ENCODE peak calls at places on chromosomes 2 and 18, in six cellular contexts. One of them, this sample, is unnamed.

GRCh38 chr2:191638079-191638801 is 39.7 kb upstream of the NABP1 start:
- DNase-seq in tibial nerve: no peak
- DNase-seq in upper lobe of right lung: no peak
- DNase-seq in PC-3: peak; percentile 95
- DNase-seq in Panc1: peak; percentile 73
- DNase-seq in right lobe of liver: no peak
- DNase-seq in this sample: peak; percentile 21

GRCh38 chr2:104938226-104938941 is 84.5 kb downstream of the POU3F3 start:
- DNase-seq in tibial nerve: no peak
- DNase-seq in upper lobe of right lung: no peak
- DNase-seq in PC-3: no peak
- DNase-seq in Panc1: no peak
- DNase-seq in right lobe of liver: no peak
- DNase-seq in this sample: no peak

GRCh38 chr18:10017048-10017447 is 103.2 kb downstream of the VAPA start:
- DNase-seq in tibial nerve: no peak
- DNase-seq in upper lobe of right lung: no peak
- DNase-seq in PC-3: no peak
- DNase-seq in Panc1: no peak
- DNase-seq in right lobe of liver: no peak
- DNase-seq in this sample: no peak

GRCh38 chr18:54222922-54223567 is 1.4 kb downstream of the MBD2 start:
- DNase-seq in tibial nerve: no peak
- DNase-seq in upper lobe of right lung: no peak
- DNase-seq in PC-3: no peak
- DNase-seq in Panc1: no peak
- DNase-seq in right lobe of liver: no peak
- DNase-seq in this sample: peak; percentile 39

GRCh38 chr2:44680983-44681481 is 260.5 kb upstream of the SIX3 start:
- DNase-seq in tibial nerve: no peak
- DNase-seq in upper lobe of right lung: no peak
- DNase-seq in PC-3: no peak
- DNase-seq in Panc1: no peak
- DNase-seq in right lobe of liver: no peak
- DNase-seq in this sample: no peak

GRCh38 chr2:98623657-98624056 is 15.3 kb downstream of the UNC50 start:
- DNase-seq in tibial nerve: peak; percentile 23
- DNase-seq in upper lobe of right lung: peak; percentile 70
- DNase-seq in PC-3: no peak
- DNase-seq in Panc1: no peak
- DNase-seq in right lobe of liver: peak; percentile 77
- DNase-seq in this sample: no peak

GRCh38 chr2:241291152-241291551 is 24.3 kb downstream of the HDLBP start:
- DNase-seq in tibial nerve: no peak
- DNase-seq in upper lobe of right lung: no peak
- DNase-seq in PC-3: no peak
- DNase-seq in Panc1: no peak
- DNase-seq in right lobe of liver: no peak
- DNase-seq in this sample: no peak

GRCh38 chr2:70304501-70304900 is 2.6 kb upstream of the FAM136A start:
- DNase-seq in tibial nerve: no peak
- DNase-seq in upper lobe of right lung: no peak
- DNase-seq in PC-3: no peak
- DNase-seq in Panc1: no peak
- DNase-seq in right lobe of liver: no peak
- DNase-seq in this sample: no peak

GRCh38 chr2:3137651-3138300 is 239.8 kb downstream of the EIPR1 start:
- DNase-seq in tibial nerve: no peak
- DNase-seq in upper lobe of right lung: no peak
- DNase-seq in PC-3: no peak
- DNase-seq in Panc1: no peak
- DNase-seq in right lobe of liver: no peak
- DNase-seq in this sample: no peak

GRCh38 chr18:53305471-53305870 is 919.0 kb downstream of the MBD2 start:
- DNase-seq in tibial nerve: no peak
- DNase-seq in upper lobe of right lung: no peak
- DNase-seq in PC-3: no peak
- DNase-seq in Panc1: no peak
- DNase-seq in right lobe of liver: no peak
- DNase-seq in this sample: no peak

GRCh38 chr2:75702593-75702992 is 8.1 kb downstream of the GCFC2 start:
- DNase-seq in tibial nerve: no peak
- DNase-seq in upper lobe of right lung: no peak
- DNase-seq in PC-3: no peak
- DNase-seq in Panc1: no peak
- DNase-seq in right lobe of liver: no peak
- DNase-seq in this sample: no peak

GRCh38 chr2:71691747-71692455 is 238.5 kb downstream of the DYSF start:
- DNase-seq in tibial nerve: no peak
- DNase-seq in upper lobe of right lung: no peak
- DNase-seq in PC-3: no peak
- DNase-seq in Panc1: no peak
- DNase-seq in right lobe of liver: no peak
- DNase-seq in this sample: no peak

GRCh38 chr2:28593356-28593755 is 97.5 kb downstream of the PLB1 start:
- DNase-seq in tibial nerve: no peak
- DNase-seq in upper lobe of right lung: peak; percentile 11
- DNase-seq in PC-3: no peak
- DNase-seq in Panc1: no peak
- DNase-seq in right lobe of liver: no peak
- DNase-seq in this sample: peak; percentile 9

GRCh38 chr2:42876280-42876840 is 84.0 kb upstream of the HAAO start:
- DNase-seq in tibial nerve: no peak
- DNase-seq in upper lobe of right lung: no peak
- DNase-seq in PC-3: no peak
- DNase-seq in Panc1: no peak
- DNase-seq in right lobe of liver: no peak
- DNase-seq in this sample: no peak

GRCh38 chr18:32754508-32755263 is 18.1 kb downstream of the KLHL14 start:
- DNase-seq in tibial nerve: no peak
- DNase-seq in upper lobe of right lung: no peak
- DNase-seq in PC-3: no peak
- DNase-seq in Panc1: no peak
- DNase-seq in right lobe of liver: no peak
- DNase-seq in this sample: no peak

GRCh38 chr2:29295843-29296242 is 180.6 kb downstream of the CLIP4 start:
- DNase-seq in tibial nerve: no peak
- DNase-seq in upper lobe of right lung: peak; percentile 55
- DNase-seq in PC-3: peak; percentile 61
- DNase-seq in Panc1: no peak
- DNase-seq in right lobe of liver: no peak
- DNase-seq in this sample: peak; percentile 11

GRCh38 chr2:172429351-172429968 is 2.1 kb downstream of the ITGA6 start:
- DNase-seq in tibial nerve: no peak
- DNase-seq in upper lobe of right lung: no peak
- DNase-seq in PC-3: peak; percentile 35
- DNase-seq in Panc1: no peak
- DNase-seq in right lobe of liver: no peak
- DNase-seq in this sample: peak; percentile 59

GRCh38 chr18:54608008-54608642 is 17.1 kb downstream of the DYNAP start:
- DNase-seq in tibial nerve: no peak
- DNase-seq in upper lobe of right lung: no peak
- DNase-seq in PC-3: peak; percentile 96
- DNase-seq in Panc1: no peak
- DNase-seq in right lobe of liver: no peak
- DNase-seq in this sample: peak; percentile 21

GRCh38 chr2:133568172-133568571 is at the start of gene NCKAP5:
- DNase-seq in tibial nerve: peak; percentile 27
- DNase-seq in upper lobe of right lung: no peak
- DNase-seq in PC-3: peak; percentile 59
- DNase-seq in Panc1: no peak
- DNase-seq in right lobe of liver: peak; percentile 62
- DNase-seq in this sample: peak; percentile 92

GRCh38 chr2:141508806-141509595 is 621.8 kb downstream of the LRP1B start:
- DNase-seq in tibial nerve: no peak
- DNase-seq in upper lobe of right lung: no peak
- DNase-seq in PC-3: peak; percentile 9
- DNase-seq in Panc1: no peak
- DNase-seq in right lobe of liver: no peak
- DNase-seq in this sample: no peak

GRCh38 chr2:16650287-16651249 is 15.1 kb downstream of the CYRIA start:
- DNase-seq in tibial nerve: no peak
- DNase-seq in upper lobe of right lung: no peak
- DNase-seq in PC-3: no peak
- DNase-seq in Panc1: no peak
- DNase-seq in right lobe of liver: no peak
- DNase-seq in this sample: peak; percentile 19

GRCh38 chr18:39702888-39703287 is 2137.3 kb upstream of the CELF4 start:
- DNase-seq in tibial nerve: no peak
- DNase-seq in upper lobe of right lung: no peak
- DNase-seq in PC-3: no peak
- DNase-seq in Panc1: no peak
- DNase-seq in right lobe of liver: no peak
- DNase-seq in this sample: no peak

GRCh38 chr2:231991664-231992063 is 30.2 kb downstream of the DIS3L2 start:
- DNase-seq in tibial nerve: no peak
- DNase-seq in upper lobe of right lung: no peak
- DNase-seq in PC-3: no peak
- DNase-seq in Panc1: no peak
- DNase-seq in right lobe of liver: no peak
- DNase-seq in this sample: peak; percentile 12

GRCh38 chr18:48330016-48330991 is 78.9 kb downstream of the ZBTB7C start:
- DNase-seq in tibial nerve: no peak
- DNase-seq in upper lobe of right lung: no peak
- DNase-seq in PC-3: peak; percentile 62
- DNase-seq in Panc1: no peak
- DNase-seq in right lobe of liver: no peak
- DNase-seq in this sample: no peak

GRCh38 chr2:128635361-128635900 is 316.8 kb upstream of the HS6ST1 start:
- DNase-seq in tibial nerve: no peak
- DNase-seq in upper lobe of right lung: peak; percentile 51
- DNase-seq in PC-3: no peak
- DNase-seq in Panc1: no peak
- DNase-seq in right lobe of liver: peak; percentile 33
- DNase-seq in this sample: no peak

GRCh38 chr2:75180476-75180875 is 18.8 kb downstream of the TACR1 start:
- DNase-seq in tibial nerve: no peak
- DNase-seq in upper lobe of right lung: no peak
- DNase-seq in PC-3: no peak
- DNase-seq in Panc1: no peak
- DNase-seq in right lobe of liver: no peak
- DNase-seq in this sample: no peak

GRCh38 chr18:8830067-8831060 is 125.0 kb downstream of the MTCL1 start:
- DNase-seq in tibial nerve: no peak
- DNase-seq in upper lobe of right lung: no peak
- DNase-seq in PC-3: no peak
- DNase-seq in Panc1: no peak
- DNase-seq in right lobe of liver: no peak
- DNase-seq in this sample: no peak

GRCh38 chr2:14633031-14633430 is 514 bp downstream of the LRATD1 start:
- DNase-seq in tibial nerve: no peak
- DNase-seq in upper lobe of right lung: peak; percentile 57
- DNase-seq in PC-3: peak; percentile 33
- DNase-seq in Panc1: no peak
- DNase-seq in right lobe of liver: peak; percentile 50
- DNase-seq in this sample: peak; percentile 75
- H3K4me3 ChIP-seq in tibial nerve: peak overlapping the region; percentile 39
- H3K4me3 ChIP-seq in upper lobe of right lung: peak overlapping the region; percentile 58
- H3K4me3 ChIP-seq in PC-3: peak overlapping the region; percentile 91
- H3K4me3 ChIP-seq in Panc1: no peak overlapping the region
- H3K4me3 ChIP-seq in right lobe of liver: peak overlapping the region; percentile 20
- H3K4me3 ChIP-seq in this sample: peak overlapping the region; percentile 81

DNA sequence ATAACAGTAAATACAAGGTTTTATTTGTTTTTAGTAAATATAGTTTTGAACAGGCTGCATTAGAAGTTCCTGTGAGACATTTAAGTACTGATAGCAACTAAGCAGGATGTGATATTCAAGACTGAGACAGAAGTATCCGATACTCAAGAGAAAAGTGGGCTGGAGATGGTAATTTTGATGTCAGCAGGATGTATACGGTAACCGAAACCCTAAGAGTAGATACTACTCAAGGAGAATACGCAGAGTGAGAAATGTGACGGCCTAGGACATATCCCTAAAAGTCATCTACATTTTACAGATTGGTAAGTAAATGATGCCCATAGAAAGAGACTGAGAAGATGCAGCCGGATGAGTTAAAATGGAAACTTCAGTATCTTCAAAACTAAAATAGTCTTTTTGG is 115.4 kb downstream of the GORASP2 start:
- DNase-seq in tibial nerve: no peak
- DNase-seq in upper lobe of right lung: no peak
- DNase-seq in PC-3: no peak
- DNase-seq in Panc1: no peak
- DNase-seq in right lobe of liver: no peak
- DNase-seq in this sample: no peak
- H3K27ac ChIP-seq in tibial nerve: no peak overlapping the region
- H3K27ac ChIP-seq in upper lobe of right lung: no peak overlapping the region
- H3K27ac ChIP-seq in PC-3: no peak overlapping the region
- H3K27ac ChIP-seq in Panc1: no peak overlapping the region
- H3K27ac ChIP-seq in right lobe of liver: no peak overlapping the region
- H3K27ac ChIP-seq in this sample: no peak overlapping the region

GRCh38 chr2:107412209-107412904 is 414.3 kb upstream of the RGPD4 start:
- DNase-seq in tibial nerve: peak; percentile 10
- DNase-seq in upper lobe of right lung: no peak
- DNase-seq in PC-3: no peak
- DNase-seq in Panc1: no peak
- DNase-seq in right lobe of liver: no peak
- DNase-seq in this sample: no peak
- H3K4me3 ChIP-seq in tibial nerve: no peak overlapping the region
- H3K4me3 ChIP-seq in upper lobe of right lung: no peak overlapping the region
- H3K4me3 ChIP-seq in PC-3: no peak overlapping the region
- H3K4me3 ChIP-seq in Panc1: no peak overlapping the region
- H3K4me3 ChIP-seq in right lobe of liver: no peak overlapping the region
- H3K4me3 ChIP-seq in this sample: no peak overlapping the region

GRCh38 chr18:3623769-3624545 is 174.0 kb downstream of the TGIF1 start:
- DNase-seq in tibial nerve: peak; percentile 50
- DNase-seq in upper lobe of right lung: peak; percentile 80
- DNase-seq in PC-3: peak; percentile 98
- DNase-seq in Panc1: peak; percentile 95
- DNase-seq in right lobe of liver: peak; percentile 96
- DNase-seq in this sample: peak; percentile 96

GRCh38 chr18:3624818-3625716 is 175.1 kb downstream of the TGIF1 start:
- DNase-seq in tibial nerve: peak; percentile 35
- DNase-seq in upper lobe of right lung: no peak
- DNase-seq in PC-3: peak; percentile 95
- DNase-seq in Panc1: no peak
- DNase-seq in right lobe of liver: no peak
- DNase-seq in this sample: peak; percentile 66

GRCh38 chr18:3626927-3627240 is 176.9 kb downstream of the TGIF1 start:
- DNase-seq in tibial nerve: no peak
- DNase-seq in upper lobe of right lung: no peak
- DNase-seq in PC-3: peak; percentile 66
- DNase-seq in Panc1: no peak
- DNase-seq in right lobe of liver: no peak
- DNase-seq in this sample: peak; percentile 73

GRCh38 chr18:3624546-3624817 is 174.5 kb downstream of the TGIF1 start:
- DNase-seq in tibial nerve: no peak
- DNase-seq in upper lobe of right lung: no peak
- DNase-seq in PC-3: no peak
- DNase-seq in Panc1: no peak
- DNase-seq in right lobe of liver: no peak
- DNase-seq in this sample: no peak

DNA sequence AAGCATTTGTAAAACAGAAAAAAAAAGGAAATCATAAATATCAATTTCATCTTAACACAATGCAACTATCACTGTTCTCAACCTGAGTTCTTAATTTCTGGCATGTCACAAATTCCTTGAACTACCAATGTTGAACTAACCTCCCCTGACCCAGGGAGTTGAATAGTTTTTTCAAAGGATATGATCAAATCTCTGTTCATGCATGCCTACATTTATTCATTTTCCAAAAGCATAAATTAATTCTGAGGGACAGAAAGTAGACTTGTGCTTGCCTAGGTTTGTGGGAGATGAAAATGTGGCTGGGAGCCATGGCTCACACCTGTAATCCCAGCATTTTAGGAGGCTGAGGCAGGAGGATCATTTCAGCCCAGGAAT is 175.7 kb downstream of the TGIF1 start:
- DNase-seq in tibial nerve: no peak
- DNase-seq in upper lobe of right lung: no peak
- DNase-seq in PC-3: peak; percentile 8
- DNase-seq in Panc1: no peak
- DNase-seq in right lobe of liver: no peak
- DNase-seq in this sample: no peak
- H3K27ac ChIP-seq in tibial nerve: peak overlapping the region; percentile 89
- H3K27ac ChIP-seq in upper lobe of right lung: no peak overlapping the region
- H3K27ac ChIP-seq in PC-3: peak overlapping the region; percentile 98
- H3K27ac ChIP-seq in Panc1: peak overlapping the region; percentile 93
- H3K27ac ChIP-seq in right lobe of liver: peak overlapping the region; percentile 86
- H3K27ac ChIP-seq in this sample: no peak overlapping the region

This sample was measured in small intestine.